ENCODE peak calls at places on chromosomes 1 and 21, in ten cellular contexts. One of them, this sample, is unnamed.

GRCh38 chr1:112536561-112536960 is 27.8 kb downstream of the WNT2B start:
- DNase-seq in LoVo: no peak
- DNase-seq in T1000: no peak
- DNase-seq in astrocyte of the spinal cord: no peak
- DNase-seq in H7: no peak
- DNase-seq in H9: no peak
- DNase-seq in kidney epithelial cell: no peak
- DNase-seq in NCI-H1694 treated with DMSO at 0.1 percent for 48 hours: no peak
- DNase-seq in T-helper 2 cell: no peak
- DNase-seq in T-cell: no peak
- DNase-seq in this sample: no peak

GRCh38 chr1:31785020-31785946 is 21.1 kb upstream of the ADGRB2 start:
- DNase-seq in LoVo: no peak
- DNase-seq in astrocyte of the spinal cord: no peak
- DNase-seq in T-helper 2 cell: no peak
- DNase-seq in T1000: no peak
- DNase-seq in T-cell: no peak
- DNase-seq in H9: peak; percentile 19
- DNase-seq in NCI-H1694 treated with DMSO at 0.1 percent for 48 hours: peak; percentile 43
- DNase-seq in H7: peak; percentile 31
- DNase-seq in kidney epithelial cell: no peak
- DNase-seq in this sample: no peak

GRCh38 chr1:199020904-199021303 is 382.1 kb downstream of the PTPRC start:
- DNase-seq in T-helper 2 cell: no peak
- DNase-seq in T1000: no peak
- DNase-seq in kidney epithelial cell: no peak
- DNase-seq in NCI-H1694 treated with DMSO at 0.1 percent for 48 hours: no peak
- DNase-seq in H7: no peak
- DNase-seq in T-cell: no peak
- DNase-seq in astrocyte of the spinal cord: no peak
- DNase-seq in H9: no peak
- DNase-seq in LoVo: no peak
- DNase-seq in this sample: no peak

GRCh38 chr1:212179394-212180076 is 105.7 kb upstream of the PPP2R5A start:
- DNase-seq in T1000: peak; percentile 47
- DNase-seq in H7: no peak
- DNase-seq in astrocyte of the spinal cord: peak; percentile 95
- DNase-seq in T-helper 2 cell: no peak
- DNase-seq in kidney epithelial cell: peak; percentile 73
- DNase-seq in T-cell: no peak
- DNase-seq in NCI-H1694 treated with DMSO at 0.1 percent for 48 hours: no peak
- DNase-seq in H9: no peak
- DNase-seq in LoVo: peak; percentile 25
- DNase-seq in this sample: no peak

GRCh38 chr1:230515451-230516145 is 89.5 kb upstream of the PGBD5 start:
- DNase-seq in T-cell: no peak
- DNase-seq in NCI-H1694 treated with DMSO at 0.1 percent for 48 hours: peak; percentile 63
- DNase-seq in H9: peak; percentile 43
- DNase-seq in T1000: no peak
- DNase-seq in H7: peak; percentile 49
- DNase-seq in T-helper 2 cell: no peak
- DNase-seq in astrocyte of the spinal cord: no peak
- DNase-seq in LoVo: no peak
- DNase-seq in kidney epithelial cell: no peak
- DNase-seq in this sample: no peak

GRCh38 chr1:115874929-115875328 is 34.0 kb upstream of the NHLH2 start:
- DNase-seq in NCI-H1694 treated with DMSO at 0.1 percent for 48 hours: no peak
- DNase-seq in T1000: no peak
- DNase-seq in T-helper 2 cell: no peak
- DNase-seq in H9: no peak
- DNase-seq in kidney epithelial cell: no peak
- DNase-seq in LoVo: no peak
- DNase-seq in H7: no peak
- DNase-seq in T-cell: no peak
- DNase-seq in astrocyte of the spinal cord: peak; percentile 45
- DNase-seq in this sample: no peak

GRCh38 chr1:186082235-186082937 is 292.7 kb downstream of the TPR start:
- DNase-seq in LoVo: peak; percentile 88
- DNase-seq in H9: no peak
- DNase-seq in T-cell: no peak
- DNase-seq in astrocyte of the spinal cord: peak; percentile 62
- DNase-seq in H7: no peak
- DNase-seq in T-helper 2 cell: no peak
- DNase-seq in NCI-H1694 treated with DMSO at 0.1 percent for 48 hours: peak; percentile 98
- DNase-seq in T1000: peak; percentile 55
- DNase-seq in kidney epithelial cell: peak; percentile 77
- DNase-seq in this sample: peak; percentile 45

GRCh38 chr1:3026581-3027511 is 5.6 kb downstream of the ACTRT2 start:
- DNase-seq in T1000: no peak
- DNase-seq in T-cell: no peak
- DNase-seq in T-helper 2 cell: no peak
- DNase-seq in LoVo: no peak
- DNase-seq in H7: no peak
- DNase-seq in kidney epithelial cell: no peak
- DNase-seq in H9: no peak
- DNase-seq in NCI-H1694 treated with DMSO at 0.1 percent for 48 hours: no peak
- DNase-seq in astrocyte of the spinal cord: no peak
- DNase-seq in this sample: no peak

GRCh38 chr21:34844033-34844923 is 175.5 kb downstream of the CLIC6 start:
- DNase-seq in T1000: no peak
- DNase-seq in T-helper 2 cell: no peak
- DNase-seq in NCI-H1694 treated with DMSO at 0.1 percent for 48 hours: peak; percentile 36
- DNase-seq in H7: peak; percentile 43
- DNase-seq in LoVo: no peak
- DNase-seq in kidney epithelial cell: no peak
- DNase-seq in H9: no peak
- DNase-seq in astrocyte of the spinal cord: peak; percentile 49
- DNase-seq in T-cell: no peak
- DNase-seq in this sample: peak; percentile 35

GRCh38 chr1:232435746-232436145 is 194.2 kb downstream of the SIPA1L2 start:
- DNase-seq in T-helper 2 cell: no peak
- DNase-seq in T1000: no peak
- DNase-seq in LoVo: no peak
- DNase-seq in kidney epithelial cell: no peak
- DNase-seq in NCI-H1694 treated with DMSO at 0.1 percent for 48 hours: no peak
- DNase-seq in H9: no peak
- DNase-seq in T-cell: no peak
- DNase-seq in H7: no peak
- DNase-seq in astrocyte of the spinal cord: peak; percentile 54
- DNase-seq in this sample: no peak

GRCh38 chr1:98369463-98369862 is 292.1 kb upstream of the SNX7 start:
- DNase-seq in H9: no peak
- DNase-seq in kidney epithelial cell: no peak
- DNase-seq in NCI-H1694 treated with DMSO at 0.1 percent for 48 hours: no peak
- DNase-seq in H7: no peak
- DNase-seq in T-cell: no peak
- DNase-seq in astrocyte of the spinal cord: no peak
- DNase-seq in T1000: no peak
- DNase-seq in LoVo: no peak
- DNase-seq in T-helper 2 cell: no peak
- DNase-seq in this sample: no peak

GRCh38 chr1:163036661-163037060 is 32.5 kb upstream of the RGS4 start:
- DNase-seq in LoVo: no peak
- DNase-seq in H9: no peak
- DNase-seq in H7: no peak
- DNase-seq in T1000: no peak
- DNase-seq in NCI-H1694 treated with DMSO at 0.1 percent for 48 hours: no peak
- DNase-seq in kidney epithelial cell: peak; percentile 23
- DNase-seq in T-helper 2 cell: no peak
- DNase-seq in T-cell: no peak
- DNase-seq in astrocyte of the spinal cord: no peak
- DNase-seq in this sample: no peak

This sample was measured in cerebellum.